ENCODE peak calls at places on chromosome 4, in four cellular contexts. J is HepG2, A is K562, N is GM12878. R is an unnamed sample.

GRCh38 chr4:140284449-140284848 is 89.0 kb upstream of the SCOC start:
- DNase-seq in J (no peak), A (no peak), N (no peak), R (no peak)

GRCh38 chr4:161329852-161330251 is 833.9 kb downstream of the FSTL5 start:
- DNase-seq in J (no peak), A (no peak), N (no peak), R (no peak)

GRCh38 chr4:14834382-14834781 is 167.9 kb upstream of the CPEB2 start:
- DNase-seq in J (no peak), A (no peak), N (no peak), R (no peak)

GRCh38 chr4:177455591-177455990 is 13.4 kb upstream of the AGA start:
- DNase-seq in J (no peak), A (peak; percentile 27), N (no peak), R (peak; percentile 48)

GRCh38 chr4:8553216-8553615 is 27.0 kb upstream of the GPR78 start:
- DNase-seq in J (no peak), A (no peak), N (no peak), R (no peak)

GRCh38 chr4:24584175-24584850 is at the start of gene DHX15:
- DNase-seq in J (peak; percentile 92), A (peak; percentile 98), N (peak; percentile 86), R (peak; percentile 81)

GRCh38 chr4:15295421-15296162 is 132.2 kb upstream of the C1QTNF7 start:
- DNase-seq in J (no peak), A (no peak), N (no peak), R (no peak)

GRCh38 chr4:35695401-35695800 is 548.9 kb downstream of the ARAP2 start:
- DNase-seq in J (no peak), A (no peak), N (no peak), R (no peak)

GRCh38 chr4:90099795-90100194 is 27.4 kb upstream of the CCSER1 start:
- DNase-seq in J (no peak), A (no peak), N (no peak), R (no peak)

GRCh38 chr4:148164529-148164928 is 277.7 kb downstream of the NR3C2 start:
- DNase-seq in J (no peak), A (no peak), N (no peak), R (no peak)

DNA sequence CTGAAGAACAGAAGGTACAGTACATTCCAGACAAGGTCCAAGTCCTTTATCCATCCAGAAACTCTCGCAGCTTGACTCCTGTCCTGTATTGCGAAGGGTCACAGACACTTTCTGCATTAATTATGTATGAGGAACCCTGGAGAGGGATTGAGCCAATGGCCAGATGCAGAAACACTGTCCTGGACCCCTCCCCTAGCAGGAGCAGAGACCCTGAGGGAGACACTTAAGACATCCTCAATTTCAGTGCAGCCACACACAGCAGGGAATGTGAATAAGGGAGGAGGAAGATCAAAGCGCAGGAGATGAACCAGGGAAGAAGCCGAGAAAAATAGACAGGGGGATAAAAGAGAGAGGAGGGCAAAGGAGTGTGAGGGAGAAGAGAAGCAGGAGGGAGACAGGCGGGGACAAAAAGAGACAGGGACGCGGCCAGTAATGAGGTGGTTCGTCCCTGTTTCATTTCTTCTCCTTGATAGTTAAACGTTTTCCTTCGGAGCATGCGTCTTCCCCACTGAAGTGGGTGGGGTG is 356.5 kb upstream of the NOCT start:
- DNase-seq in J (no peak), A (no peak), N (no peak), R (no peak)
- TF ChIP-seq TARDBP in J (no peak), A (no peak), N (no peak), R (no peak)

GRCh38 chr4:87089368-87089767 is 131.1 kb downstream of the KLHL8 start:
- DNase-seq in J (peak; percentile 66), A (no peak), N (no peak), R (no peak)

GRCh38 chr4:87088188-87088587 is 132.2 kb downstream of the KLHL8 start:
- DNase-seq in J (no peak), A (no peak), N (no peak), R (no peak)

GRCh38 chr4:87090305-87090704 is 130.1 kb downstream of the KLHL8 start:
- DNase-seq in J (no peak), A (no peak), N (no peak), R (no peak)

GRCh38 chr4:87093443-87094123 is 126.8 kb downstream of the KLHL8 start:
- DNase-seq in J (peak; percentile 56), A (peak; percentile 68), N (peak; percentile 43), R (peak; percentile 65)

GRCh38 chr4:87092389-87093141 is 127.9 kb downstream of the KLHL8 start:
- DNase-seq in J (peak; percentile 62), A (peak; percentile 86), N (no peak), R (peak; percentile 44)
- TF ChIP-seq SP1 in J (no peak), A (no peak), N (no peak), R (no peak)

GRCh38 chr4:79856196-79856595 is 216.8 kb downstream of the ANTXR2 start:
- DNase-seq in J (no peak), A (no peak), N (no peak), R (no peak)

GRCh38 chr4:79855081-79855480 is 217.9 kb downstream of the ANTXR2 start:
- DNase-seq in J (no peak), A (no peak), N (no peak), R (no peak)

GRCh38 chr4:79852305-79852730 is 220.7 kb downstream of the ANTXR2 start:
- DNase-seq in J (peak; percentile 10), A (peak; percentile 39), N (no peak), R (no peak)

GRCh38 chr4:79848329-79848728 is 224.7 kb downstream of the ANTXR2 start:
- DNase-seq in J (no peak), A (no peak), N (no peak), R (no peak)

DNA sequence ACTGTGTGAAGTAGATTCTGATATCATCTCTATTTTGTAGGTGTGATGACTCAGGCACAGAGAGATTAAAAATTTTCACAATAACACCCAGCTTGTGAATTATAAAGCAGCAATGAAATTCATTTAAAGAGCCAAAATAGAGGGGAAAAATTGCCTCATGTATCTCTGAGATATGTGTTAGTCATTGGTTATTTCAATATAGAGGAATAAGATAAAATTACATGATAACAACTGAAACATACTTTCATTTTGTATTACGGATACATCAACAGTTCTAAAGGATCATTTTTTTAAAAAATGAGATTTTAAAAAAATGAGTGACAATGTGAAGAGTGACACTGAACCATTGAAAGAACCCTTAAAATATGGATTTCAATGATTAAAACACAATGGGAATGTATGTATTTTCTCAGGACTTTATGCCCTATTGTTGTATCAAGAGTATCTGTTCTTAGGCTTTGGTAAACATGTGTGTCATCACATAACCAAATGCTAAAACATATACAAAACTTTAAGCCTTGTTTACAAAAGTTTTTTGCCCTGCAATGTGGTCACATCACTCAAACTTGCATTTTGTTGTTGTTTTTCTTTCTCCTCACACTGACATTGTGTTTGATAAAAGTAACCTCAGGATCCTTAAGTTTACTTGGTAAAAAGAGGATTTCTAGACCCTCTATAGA is 221.3 kb downstream of the ANTXR2 start:
- DNase-seq in J (no peak), A (no peak), N (no peak), R (no peak)
- TF ChIP-seq TARDBP in J (no peak), A (no peak), N (no peak), R (no peak)

GRCh38 chr4:127856485-127857447 is 23.9 kb upstream of the PLK4 start:
- DNase-seq in J (no peak), A (no peak), N (peak; percentile 60), R (no peak)
- TF ChIP-seq SP1 in J (no peak), A (no peak), N (no peak), R (no peak)

DNA sequence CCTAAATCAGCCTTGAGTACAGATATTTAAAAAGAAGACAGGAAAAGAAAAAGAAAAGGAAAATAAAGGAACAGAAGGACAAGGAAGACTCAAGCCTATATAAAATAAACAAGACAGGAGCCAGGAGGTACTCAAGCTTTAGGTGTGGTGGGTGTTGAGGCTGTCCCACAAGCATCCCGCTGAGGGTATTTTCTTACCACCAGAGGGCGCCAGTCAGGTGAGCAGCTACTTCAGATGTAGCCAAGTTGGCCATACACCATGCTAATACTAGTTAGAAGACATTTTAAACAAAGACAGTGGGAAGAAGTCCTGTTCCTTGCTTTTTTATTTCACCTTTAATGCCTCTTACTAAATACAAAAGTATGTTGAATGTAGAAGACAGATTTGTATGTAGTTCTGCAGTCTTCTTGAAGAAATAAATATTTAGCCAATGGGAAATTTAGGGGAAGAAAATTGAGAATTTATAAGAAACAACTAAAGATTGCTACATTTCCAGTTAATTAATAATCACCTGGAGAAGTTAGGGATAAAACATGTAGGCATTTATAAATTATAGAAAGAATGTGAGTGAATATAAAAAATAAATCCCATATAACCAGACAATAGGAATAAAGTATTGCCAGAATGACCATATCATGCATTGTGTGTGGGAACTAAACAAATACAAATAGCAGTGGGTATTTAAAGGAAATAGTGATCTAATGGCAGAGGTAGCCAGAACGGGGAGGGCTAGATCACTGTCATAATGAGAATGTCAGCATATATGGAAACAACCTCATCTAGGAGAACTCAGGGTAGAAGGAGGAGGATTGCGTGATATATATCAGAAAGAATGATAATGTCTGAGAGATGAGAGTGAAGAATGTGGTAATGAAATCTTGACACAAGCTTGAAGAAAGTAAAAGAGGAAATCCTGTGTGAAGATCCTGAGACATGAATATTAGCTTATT is 71.0 kb downstream of the MTHFD2L start:
- DNase-seq in J (peak; percentile 58), A (peak; percentile 87), N (no peak), R (peak; percentile 68)
- TF ChIP-seq TARDBP in J (no peak), A (no peak), N (no peak), R (no peak)

GRCh38 chr4:107518076-107518475 is 202.0 kb downstream of the PAPSS1 start:
- DNase-seq in J (no peak), A (no peak), N (no peak), R (no peak)

GRCh38 chr4:107512549-107512948 is 207.5 kb downstream of the PAPSS1 start:
- DNase-seq in J (no peak), A (no peak), N (no peak), R (no peak)
- TF ChIP-seq SP1 in J (no peak), A (no peak), N (no peak), R (no peak)

DNA sequence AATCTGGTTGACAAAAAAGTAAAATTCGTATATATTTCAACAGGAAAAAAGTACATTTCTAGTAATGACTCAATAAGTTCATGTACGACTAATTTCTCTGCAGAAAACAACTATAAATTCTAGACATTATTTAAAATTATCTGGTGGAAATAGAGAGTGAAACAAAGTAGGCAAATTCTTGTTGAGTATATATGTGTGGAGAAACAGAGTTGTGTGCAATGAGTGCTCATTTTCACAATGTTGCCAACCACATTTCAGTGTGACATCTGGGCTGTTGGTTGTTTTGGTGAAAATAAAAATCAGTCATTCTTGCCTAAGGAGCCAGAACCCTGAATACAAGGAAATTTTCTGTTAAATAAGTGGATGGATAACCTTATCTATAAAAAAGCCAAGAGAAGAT is 372.0 kb upstream of the NDST4 start:
- DNase-seq in J (no peak), A (no peak), N (no peak), R (no peak)
- TF ChIP-seq TARDBP in J (no peak), A (no peak), N (no peak), R (no peak)

DNA sequence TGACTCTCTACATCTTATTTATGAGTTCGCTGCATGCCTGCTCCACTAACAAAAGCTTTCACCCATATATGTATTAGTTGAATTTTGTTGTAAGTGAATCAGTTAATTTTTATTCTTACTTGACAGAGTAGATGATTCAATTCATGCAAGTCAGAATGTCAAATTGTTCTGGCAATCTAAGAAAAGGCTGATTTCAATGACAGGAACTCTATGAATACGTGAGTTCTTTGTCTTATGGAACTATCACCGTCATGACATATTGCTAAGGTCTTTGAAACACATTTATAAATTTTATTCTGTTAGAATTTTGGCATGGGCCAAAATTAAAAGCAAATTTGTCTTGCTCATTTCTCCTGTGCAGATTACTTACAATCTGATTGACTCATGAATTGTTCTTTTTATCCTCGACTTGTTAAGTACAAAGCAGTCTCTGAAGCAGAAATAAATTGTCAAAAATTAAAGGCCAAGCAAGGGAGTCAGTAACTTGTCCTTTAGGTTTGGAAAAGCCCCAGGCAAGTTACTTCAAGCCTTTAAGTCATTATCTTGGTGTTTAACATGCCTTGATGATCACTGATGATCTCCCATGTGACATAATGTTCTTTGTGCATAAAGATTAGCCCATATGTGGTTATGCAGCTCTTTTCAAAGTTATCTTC is 89.0 kb upstream of the GC start:
- DNase-seq in J (no peak), A (no peak), N (no peak), R (no peak)
- TF ChIP-seq SP1 in J (no peak), A (no peak), N (no peak), R (no peak)

GRCh38 chr4:6204098-6204497 is 3.7 kb upstream of the JAKMIP1 start:
- DNase-seq in J (no peak), A (no peak), N (no peak), R (no peak)
- TF ChIP-seq TARDBP in J (no peak), A (no peak), N (no peak), R (no peak)

R was measured in HEK293T.